ENCODE peak calls at places on chromosomes 5 and 9, in seven cellular contexts. H is kidney epithelial cell; C is GM23248; S is effector memory CD4-positive, alpha-beta T cell; K is brain microvascular endothelial cell; Q is mesenchymal stem cell; O is CD8-positive, alpha-beta T cell. I is an unnamed sample.
A peak's percentile ranks its signal among the peaks of the same experiment; 100 is the strongest.

GRCh38 chr9:122212473-122213004 is 16.2 kb downstream of the LHX6 start:
- DNase-seq in H (no peak), C (no peak), S (no peak), K (no peak), Q (no peak), O (no peak), I (no peak)

GRCh38 chr5:96756985-96757384 is 50.8 kb downstream of the ERAP1 start:
- DNase-seq in H (no peak), C (peak; percentile 17), S (no peak), K (no peak), Q (no peak), O (no peak), I (no peak)

GRCh38 chr5:157772077-157772613 is 28.6 kb downstream of the LSM11 start:
- DNase-seq in H (no peak), C (no peak), S (no peak), K (no peak), Q (no peak), O (no peak), I (no peak)

GRCh38 chr5:127935398-127935797 is 148.2 kb upstream of the SLC12A2 start:
- DNase-seq in H (no peak), C (no peak), S (no peak), K (no peak), Q (no peak), O (no peak), I (peak; percentile 51)

GRCh38 chr9:110180386-110180712 is 27.6 kb downstream of the C9orf152 start:
- DNase-seq in H (no peak), C (no peak), S (no peak), K (no peak), Q (peak; percentile 69), O (no peak), I (no peak)

GRCh38 chr9:72734631-72735030 is 213.2 kb downstream of the TMC1 start:
- DNase-seq in H (no peak), C (no peak), S (no peak), K (no peak), Q (no peak), O (no peak), I (no peak)

GRCh38 chr5:52605992-52606321 is 181.8 kb upstream of the ITGA1 start:
- DNase-seq in H (no peak), C (no peak), S (no peak), K (no peak), Q (no peak), O (no peak), I (no peak)

GRCh38 chr5:172389578-172390112 is 64.7 kb downstream of the SH3PXD2B start:
- DNase-seq in H (no peak), C (no peak), S (no peak), K (no peak), Q (no peak), O (no peak), I (no peak)

GRCh38 chr5:142748568-142749249 is 21.5 kb upstream of the ARHGAP26 start:
- DNase-seq in H (no peak), C (no peak), S (peak; percentile 37), K (no peak), Q (no peak), O (peak; percentile 29), I (no peak)

GRCh38 chr9:83962165-83962564 is 17.9 kb downstream of the HNRNPK start:
- DNase-seq in H (no peak), C (peak; percentile 73), S (no peak), K (no peak), Q (no peak), O (no peak), I (no peak)

GRCh38 chr5:124074500-124074899 is 562.5 kb downstream of the CSNK1G3 start:
- DNase-seq in H (no peak), C (no peak), S (no peak), K (no peak), Q (no peak), O (no peak), I (no peak)

GRCh38 chr5:1380011-1380817 is 35.3 kb upstream of the CLPTM1L start:
- DNase-seq in H (no peak), C (peak; percentile 62), S (peak; percentile 27), K (no peak), Q (peak; percentile 29), O (peak; percentile 43), I (peak; percentile 94)

GRCh38 chr9:88653926-88654325 is 118.9 kb downstream of the NXNL2 start:
- DNase-seq in H (no peak), C (peak; percentile 83), S (no peak), K (peak; percentile 12), Q (peak; percentile 54), O (no peak), I (no peak)

GRCh38 chr9:68540712-68541535 is at the start of gene TMEM252:
- DNase-seq in H (no peak), C (no peak), S (no peak), K (no peak), Q (no peak), O (no peak), I (no peak)

GRCh38 chr9:121445986-121446385 is 53.7 kb downstream of the GGTA1 start:
- DNase-seq in H (no peak), C (no peak), S (no peak), K (no peak), Q (no peak), O (no peak), I (no peak)

GRCh38 chr5:111792659-111793058 is 35.7 kb upstream of the NREP start:
- DNase-seq in H (no peak), C (peak; percentile 88), S (no peak), K (no peak), Q (no peak), O (no peak), I (no peak)

GRCh38 chr5:151647320-151647861 is 39.3 kb downstream of the SPARC start:
- DNase-seq in H (no peak), C (no peak), S (no peak), K (no peak), Q (no peak), O (no peak), I (no peak)

GRCh38 chr5:958701-959571 is 49.7 kb upstream of the NKD2 start:
- DNase-seq in H (no peak), C (peak; percentile 73), S (no peak), K (no peak), Q (peak; percentile 20), O (no peak), I (peak; percentile 87)

GRCh38 chr5:52582313-52582712 is 205.4 kb upstream of the ITGA1 start:
- DNase-seq in H (no peak), C (no peak), S (no peak), K (no peak), Q (no peak), O (no peak), I (no peak)

GRCh38 chr5:14727428-14727865 is 62.9 kb downstream of the OTULIN start:
- DNase-seq in H (no peak), C (peak; percentile 87), S (peak; percentile 61), K (peak; percentile 79), Q (peak; percentile 80), O (peak; percentile 70), I (peak; percentile 74)

GRCh38 chr9:131393622-131394463 is at the start of gene PRRC2B:
- DNase-seq in H (no peak), C (peak; percentile 91), S (peak; percentile 74), K (peak; percentile 57), Q (peak; percentile 82), O (peak; percentile 82), I (peak; percentile 87)

GRCh38 chr5:98928802-98929122 is at the start of gene CHD1:
- DNase-seq in H (peak; percentile 74), C (peak; percentile 98), S (peak; percentile 92), K (peak; percentile 89), Q (peak; percentile 97), O (peak; percentile 91), I (peak; percentile 94)

GRCh38 chr5:175585573-175585972 is 72.3 kb upstream of the HRH2 start:
- DNase-seq in H (no peak), C (no peak), S (no peak), K (no peak), Q (no peak), O (no peak), I (no peak)

DNA sequence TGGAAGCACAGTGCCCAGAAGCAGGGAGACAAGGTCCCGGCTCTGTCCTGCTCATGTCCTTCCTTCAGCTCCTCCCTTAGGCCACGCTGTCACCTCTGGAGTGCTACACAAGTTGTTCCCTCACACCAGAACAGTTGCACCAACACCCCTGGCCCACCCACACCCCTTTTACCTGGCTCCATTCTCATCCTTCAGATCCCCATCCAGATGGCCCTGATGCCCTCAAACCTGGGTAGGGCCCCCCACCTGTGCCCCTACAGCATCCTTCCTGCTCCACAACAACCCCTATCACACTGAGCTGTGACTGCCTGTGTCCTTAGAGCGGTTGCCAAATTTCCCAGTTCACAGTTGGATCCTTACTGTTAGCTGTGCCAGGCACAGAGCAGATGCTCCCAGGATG is 29.2 kb downstream of the ANKS6 start:
- DNase-seq in H (no peak), C (no peak), S (no peak), K (no peak), Q (no peak), O (no peak), I (no peak)
- H3K36me3 ChIP-seq in H (peaks cover 5% of the 10 kb centered on the region), C (peaks cover 10% of the 10 kb centered on the region), S (no peaks in the 10 kb centered on the region), K (peaks cover 3% of the 10 kb centered on the region), Q (peaks cover 88% of the 10 kb centered on the region), O (no peaks in the 10 kb centered on the region), I (peaks cover 68% of the 10 kb centered on the region)

DNA sequence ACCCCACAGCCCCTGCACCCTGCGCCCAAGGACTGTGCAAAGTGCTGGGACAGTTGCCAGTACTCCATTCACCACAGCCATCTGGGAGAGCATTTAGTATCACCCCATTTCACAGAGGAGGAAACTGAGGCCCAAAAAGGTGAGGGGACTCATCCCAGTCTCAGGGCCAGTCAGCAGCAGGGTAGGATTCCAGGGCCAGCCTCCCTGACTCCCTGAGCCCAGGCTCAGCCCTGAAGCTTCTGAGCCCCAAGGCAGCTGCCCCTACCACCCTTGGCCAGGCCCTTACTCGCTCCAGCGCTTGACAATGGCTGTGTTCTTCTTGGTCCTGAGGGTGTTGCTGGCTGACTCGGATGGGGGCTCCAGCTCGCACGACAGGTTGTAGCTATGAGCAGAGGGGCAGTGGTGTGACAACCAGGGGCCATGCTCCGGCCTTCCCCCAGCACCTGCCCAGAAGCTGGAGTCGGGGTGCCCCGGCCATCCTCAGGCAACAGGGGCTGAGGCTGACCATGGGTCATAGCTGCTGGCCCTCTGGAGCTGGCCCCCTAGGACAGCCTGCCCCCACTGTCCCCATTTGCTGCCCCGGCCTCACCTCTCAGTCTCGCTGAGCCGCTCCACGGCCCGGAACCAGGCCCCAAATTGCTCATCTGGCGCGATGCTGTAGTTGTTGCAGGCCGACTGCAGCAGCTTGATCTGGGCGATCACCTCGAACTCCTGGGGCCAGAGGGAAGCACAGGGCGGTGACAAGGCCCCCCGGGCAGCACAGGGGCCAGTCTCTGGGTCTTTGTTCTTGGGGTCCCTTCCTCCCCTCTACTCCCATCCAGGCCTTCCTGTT is 18.6 kb downstream of the RALGDS start:
- DNase-seq in H (no peak), C (no peak), S (no peak), K (no peak), Q (no peak), O (no peak), I (peak; percentile 63)
- H3K36me3 ChIP-seq in H (peaks cover 5% of the 10 kb centered on the region), C (peaks cover 14% of the 10 kb centered on the region), S (peaks cover 94% of the 10 kb centered on the region), K (peaks cover 58% of the 10 kb centered on the region), Q (peaks cover 94% of the 10 kb centered on the region), O (peaks cover 60% of the 10 kb centered on the region), I (peaks cover 45% of the 10 kb centered on the region)

DNA sequence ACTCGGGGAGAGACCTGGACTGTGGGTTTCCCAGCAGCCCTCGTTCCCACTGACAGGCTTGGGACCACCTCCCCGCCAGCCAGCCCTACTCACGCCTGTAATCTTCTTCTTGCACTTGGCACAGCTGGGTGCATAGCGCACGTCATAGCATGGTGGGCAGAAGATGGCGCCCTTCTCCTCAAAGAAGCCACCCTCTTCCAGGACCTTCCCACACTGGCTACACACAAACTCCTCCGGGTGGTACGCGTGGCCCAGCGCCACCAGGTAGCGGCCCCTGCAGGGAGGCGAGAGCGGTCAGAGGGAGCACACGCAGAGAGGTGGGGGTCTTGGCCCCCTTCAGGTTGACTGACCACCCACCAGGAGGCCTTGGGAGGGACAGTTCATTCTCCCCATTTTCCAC is 9.4 kb downstream of the PDLIM7 start:
- DNase-seq in H (no peak), C (no peak), S (no peak), K (no peak), Q (no peak), O (no peak), I (no peak)
- H3K36me3 ChIP-seq in H (peaks cover 19% of the 10 kb centered on the region), C (peaks cover 69% of the 10 kb centered on the region), S (no peaks in the 10 kb centered on the region), K (peaks cover 97% of the 10 kb centered on the region), Q (peaks cover 90% of the 10 kb centered on the region), O (no peaks in the 10 kb centered on the region), I (peaks cover 4% of the 10 kb centered on the region)

GRCh38 chr9:137988701-137989100 is 111.1 kb downstream of the CACNA1B start:
- DNase-seq in H (no peak), C (no peak), S (no peak), K (no peak), Q (no peak), O (no peak), I (no peak)
- H3K36me3 ChIP-seq in H (no peaks in the 10 kb centered on the region), C (no peaks in the 10 kb centered on the region), S (no peaks in the 10 kb centered on the region), K (no peaks in the 10 kb centered on the region), Q (no peaks in the 10 kb centered on the region), O (no peaks in the 10 kb centered on the region), I (no peaks in the 10 kb centered on the region)

I was measured in upper lobe of left lung.